ENCODE peak calls at places on chromosomes 2 and 18, in ten cellular contexts. F, K, U, C, M, W, Z, L, X and E are unnamed samples.

GRCh38 chr18:44520981-44521672 is 159.6 kb upstream of the SETBP1 start:
- DNase-seq in F (no peak), K (no peak), U (no peak), C (no peak), M (no peak), W (peak; percentile 76), Z (no peak), L (no peak), X (no peak), E (no peak)

GRCh38 chr2:134536312-134536711 is 182.5 kb downstream of the TMEM163 start:
- DNase-seq in F (no peak), K (no peak), U (no peak), C (no peak), M (no peak), W (no peak), Z (no peak), L (no peak), X (no peak), E (no peak)

GRCh38 chr18:32698148-32698547 is 74.7 kb downstream of the KLHL14 start:
- DNase-seq in F (no peak), K (no peak), U (no peak), C (no peak), M (no peak), W (no peak), Z (no peak), L (no peak), X (no peak), E (no peak)

GRCh38 chr18:3607309-3608098 is 157.5 kb downstream of the TGIF1 start:
- DNase-seq in F (no peak), K (no peak), U (no peak), C (no peak), M (no peak), W (no peak), Z (no peak), L (peak; percentile 65), X (no peak), E (no peak)

GRCh38 chr18:27411911-27412310 is 226.8 kb upstream of the CHST9 start:
- DNase-seq in F (no peak), K (no peak), U (peak; percentile 0), C (no peak), M (no peak), W (peak; percentile 55), Z (no peak), L (no peak), X (no peak), E (no peak)

GRCh38 chr2:239171643-239172042 is 229.2 kb downstream of the HDAC4 start:
- DNase-seq in F (no peak), K (no peak), U (no peak), C (no peak), M (no peak), W (no peak), Z (no peak), L (no peak), X (no peak), E (no peak)

GRCh38 chr18:6980363-6980762 is 137.2 kb downstream of the LAMA1 start:
- DNase-seq in F (no peak), K (no peak), U (no peak), C (no peak), M (no peak), W (peak; percentile 20), Z (no peak), L (no peak), X (no peak), E (no peak)

GRCh38 chr2:96146881-96147592 is 1.8 kb upstream of the DUSP2 start:
- DNase-seq in F (no peak), K (no peak), U (no peak), C (no peak), M (no peak), W (no peak), Z (no peak), L (peak; percentile 40), X (no peak), E (peak; percentile 35)

GRCh38 chr18:58186258-58186948 is 142.4 kb downstream of the NEDD4L start:
- DNase-seq in F (no peak), K (no peak), U (peak; percentile 50), C (no peak), M (peak; percentile 42), W (peak; percentile 94), Z (peak; percentile 80), L (no peak), X (no peak), E (no peak)

GRCh38 chr2:88059979-88060906 is 4.7 kb upstream of the KRCC1 start:
- DNase-seq in F (no peak), K (no peak), U (peak; percentile 50), C (no peak), M (peak; percentile 59), W (peak; percentile 59), Z (no peak), L (peak; percentile 56), X (no peak), E (no peak)

GRCh38 chr18:8705280-8705940 is at the start of gene MTCL1:
- DNase-seq in F (peak; percentile 9), K (peak; percentile 19), U (peak; percentile 65), C (no peak), M (peak; percentile 46), W (no peak), Z (no peak), L (peak; percentile 76), X (no peak), E (peak; percentile 13)

GRCh38 chr2:177489719-177490301 is 97.2 kb downstream of the AGPS start:
- DNase-seq in F (no peak), K (no peak), U (peak; percentile 68), C (peak; percentile 18), M (peak; percentile 7), W (peak; percentile 53), Z (no peak), L (peak; percentile 27), X (peak; percentile 12), E (no peak)

GRCh38 chr2:204024906-204025475 is 88.4 kb downstream of the ICOS start:
- DNase-seq in F (no peak), K (no peak), U (no peak), C (no peak), M (no peak), W (no peak), Z (no peak), L (no peak), X (no peak), E (no peak)